ENCODE peak calls at places on chromosome 12, in eight cellular contexts. One of them, this sample, is unnamed.
A peak's percentile ranks its signal among the peaks of the same experiment; 100 is the strongest.

GRCh38 chr12:77584860-77585259 is 245.8 kb upstream of the NAV3 start:
- DNase-seq in pancreas: no peak
- DNase-seq in A673: no peak
- DNase-seq in lower lobe of right lung: no peak
- DNase-seq in H1: no peak
- DNase-seq in A549: no peak
- DNase-seq in suprapubic skin: no peak
- DNase-seq in HFFc6: no peak
- DNase-seq in this sample: no peak

GRCh38 chr12:87469295-87469694 is 559.9 kb downstream of the C12orf50 start:
- DNase-seq in suprapubic skin: no peak
- DNase-seq in H1: no peak
- DNase-seq in HFFc6: no peak
- DNase-seq in A549: no peak
- DNase-seq in A673: no peak
- DNase-seq in pancreas: no peak
- DNase-seq in lower lobe of right lung: no peak
- DNase-seq in this sample: no peak

GRCh38 chr12:22229652-22230279 is 104.7 kb downstream of the ST8SIA1 start:
- DNase-seq in HFFc6: no peak
- DNase-seq in H1: no peak
- DNase-seq in pancreas: no peak
- DNase-seq in A673: no peak
- DNase-seq in lower lobe of right lung: no peak
- DNase-seq in A549: peak; percentile 52
- DNase-seq in suprapubic skin: no peak
- DNase-seq in this sample: no peak

GRCh38 chr12:40946612-40947194 is 241.4 kb upstream of the PDZRN4 start:
- DNase-seq in A673: peak; percentile 61
- DNase-seq in lower lobe of right lung: no peak
- DNase-seq in H1: no peak
- DNase-seq in A549: peak; percentile 51
- DNase-seq in suprapubic skin: no peak
- DNase-seq in pancreas: no peak
- DNase-seq in HFFc6: peak; percentile 13
- DNase-seq in this sample: no peak

GRCh38 chr12:94149781-94150482 is 1.6 kb downstream of the PLXNC1 start:
- DNase-seq in A673: no peak
- DNase-seq in suprapubic skin: peak; percentile 57
- DNase-seq in A549: peak; percentile 21
- DNase-seq in lower lobe of right lung: peak; percentile 66
- DNase-seq in H1: no peak
- DNase-seq in pancreas: peak; percentile 50
- DNase-seq in HFFc6: no peak
- DNase-seq in this sample: peak; percentile 20

GRCh38 chr12:7947011-7947410 is 11.0 kb upstream of the SLC2A3 start:
- DNase-seq in lower lobe of right lung: no peak
- DNase-seq in pancreas: no peak
- DNase-seq in H1: no peak
- DNase-seq in A549: no peak
- DNase-seq in A673: no peak
- DNase-seq in suprapubic skin: no peak
- DNase-seq in HFFc6: no peak
- DNase-seq in this sample: no peak

GRCh38 chr12:87163122-87163521 is 866.1 kb downstream of the C12orf50 start:
- DNase-seq in suprapubic skin: no peak
- DNase-seq in A673: no peak
- DNase-seq in lower lobe of right lung: no peak
- DNase-seq in H1: no peak
- DNase-seq in A549: no peak
- DNase-seq in pancreas: no peak
- DNase-seq in HFFc6: no peak
- DNase-seq in this sample: no peak

GRCh38 chr12:121628037-121628436 is 1.7 kb downstream of the ORAI1 start:
- DNase-seq in suprapubic skin: no peak
- DNase-seq in lower lobe of right lung: no peak
- DNase-seq in pancreas: no peak
- DNase-seq in A673: no peak
- DNase-seq in H1: no peak
- DNase-seq in A549: no peak
- DNase-seq in HFFc6: no peak
- DNase-seq in this sample: no peak

GRCh38 chr12:52523825-52524224 is 3.6 kb upstream of the KRT5 start:
- DNase-seq in HFFc6: peak; percentile 43
- DNase-seq in pancreas: no peak
- DNase-seq in H1: no peak
- DNase-seq in A673: no peak
- DNase-seq in suprapubic skin: peak; percentile 54
- DNase-seq in lower lobe of right lung: no peak
- DNase-seq in A549: no peak
- DNase-seq in this sample: peak; percentile 0

GRCh38 chr12:39892146-39892545 is 213.7 kb downstream of the SLC2A13 start:
- DNase-seq in pancreas: no peak
- DNase-seq in suprapubic skin: no peak
- DNase-seq in H1: no peak
- DNase-seq in HFFc6: no peak
- DNase-seq in A673: no peak
- DNase-seq in lower lobe of right lung: no peak
- DNase-seq in A549: no peak
- DNase-seq in this sample: no peak

GRCh38 chr12:11697670-11698387 is 48.4 kb downstream of the ETV6 start:
- DNase-seq in A673: no peak
- DNase-seq in HFFc6: peak; percentile 62
- DNase-seq in A549: no peak
- DNase-seq in pancreas: no peak
- DNase-seq in suprapubic skin: no peak
- DNase-seq in lower lobe of right lung: no peak
- DNase-seq in H1: no peak
- DNase-seq in this sample: no peak

GRCh38 chr12:22821985-22822384 is 197.0 kb downstream of the ETNK1 start:
- DNase-seq in H1: no peak
- DNase-seq in pancreas: no peak
- DNase-seq in HFFc6: no peak
- DNase-seq in A673: no peak
- DNase-seq in A549: no peak
- DNase-seq in lower lobe of right lung: no peak
- DNase-seq in suprapubic skin: no peak
- DNase-seq in this sample: no peak

GRCh38 chr12:34358198-34358597 is 335.9 kb downstream of the ALG10 start:
- DNase-seq in pancreas: no peak
- DNase-seq in HFFc6: no peak
- DNase-seq in A673: no peak
- DNase-seq in A549: no peak
- DNase-seq in suprapubic skin: no peak
- DNase-seq in H1: no peak
- DNase-seq in lower lobe of right lung: no peak
- DNase-seq in this sample: no peak

GRCh38 chr12:39824505-39825198 is 205.0 kb upstream of the ABCD2 start:
- DNase-seq in HFFc6: no peak
- DNase-seq in suprapubic skin: no peak
- DNase-seq in pancreas: no peak
- DNase-seq in A673: peak; percentile 39
- DNase-seq in A549: no peak
- DNase-seq in lower lobe of right lung: no peak
- DNase-seq in H1: no peak
- DNase-seq in this sample: no peak

GRCh38 chr12:42946776-42947435 is 357.4 kb upstream of the PRICKLE1 start:
- DNase-seq in A673: no peak
- DNase-seq in suprapubic skin: no peak
- DNase-seq in A549: no peak
- DNase-seq in lower lobe of right lung: no peak
- DNase-seq in pancreas: no peak
- DNase-seq in HFFc6: no peak
- DNase-seq in H1: no peak
- DNase-seq in this sample: no peak

GRCh38 chr12:5969974-5970690 is 25.1 kb upstream of the ANO2 start:
- DNase-seq in HFFc6: peak; percentile 14
- DNase-seq in lower lobe of right lung: no peak
- DNase-seq in A673: peak; percentile 8
- DNase-seq in pancreas: no peak
- DNase-seq in H1: no peak
- DNase-seq in suprapubic skin: no peak
- DNase-seq in A549: no peak
- DNase-seq in this sample: no peak

GRCh38 chr12:57368349-57369095 is 62.3 kb downstream of the R3HDM2 start:
- DNase-seq in pancreas: no peak
- DNase-seq in lower lobe of right lung: no peak
- DNase-seq in A549: peak; percentile 97
- DNase-seq in suprapubic skin: no peak
- DNase-seq in A673: no peak
- DNase-seq in HFFc6: no peak
- DNase-seq in H1: no peak
- DNase-seq in this sample: no peak

GRCh38 chr12:113310489-113310888 is 24.4 kb downstream of the SLC8B1 start:
- DNase-seq in suprapubic skin: no peak
- DNase-seq in A673: peak; percentile 44
- DNase-seq in pancreas: no peak
- DNase-seq in A549: peak; percentile 71
- DNase-seq in HFFc6: no peak
- DNase-seq in H1: no peak
- DNase-seq in lower lobe of right lung: no peak
- DNase-seq in this sample: no peak
- TF ChIP-seq CTCF in suprapubic skin: no peak
- TF ChIP-seq CTCF in A673: peak; percentile 41
- TF ChIP-seq CTCF in pancreas: no peak
- TF ChIP-seq CTCF in A549: peak; percentile 27
- TF ChIP-seq CTCF in HFFc6: peak; percentile 56
- TF ChIP-seq CTCF in H1: peak; percentile 29
- TF ChIP-seq CTCF in lower lobe of right lung: no peak
- TF ChIP-seq CTCF in this sample: no peak

DNA sequence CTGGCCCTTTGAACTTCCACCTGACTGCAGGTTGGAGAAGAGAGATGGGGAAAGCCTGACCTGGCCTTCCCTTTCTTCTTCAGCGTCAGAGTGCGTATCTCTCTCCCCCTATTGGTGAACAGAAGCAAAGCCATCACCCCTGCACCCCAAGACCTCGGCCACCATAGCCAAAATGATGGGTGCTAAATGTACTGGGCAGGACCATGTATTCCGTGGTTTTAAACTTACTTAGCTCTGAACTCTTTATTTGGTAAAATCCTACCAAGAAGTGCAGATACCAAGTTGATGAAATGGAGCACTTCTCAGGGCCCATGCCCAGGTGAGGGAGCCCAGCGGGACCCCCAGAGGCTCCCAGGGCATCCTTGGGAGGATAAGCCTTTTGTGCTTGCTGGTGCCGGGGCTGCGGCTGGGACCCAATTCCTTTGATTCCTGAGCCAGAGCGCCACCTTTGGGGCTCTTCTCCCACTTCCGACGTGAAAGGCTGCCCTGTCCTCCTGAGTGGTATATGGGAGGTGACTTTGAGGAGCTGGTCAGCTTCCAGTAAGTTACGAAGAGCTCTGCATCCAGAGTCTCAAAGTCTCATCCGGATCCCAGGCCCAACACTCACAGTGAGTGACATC is 9.4 kb downstream of the CCND2 start:
- DNase-seq in lower lobe of right lung: no peak
- DNase-seq in pancreas: no peak
- DNase-seq in suprapubic skin: no peak
- DNase-seq in A549: no peak
- DNase-seq in H1: no peak
- DNase-seq in HFFc6: no peak
- DNase-seq in A673: no peak
- DNase-seq in this sample: no peak
- TF ChIP-seq CTCF in lower lobe of right lung: no peak
- TF ChIP-seq CTCF in pancreas: no peak
- TF ChIP-seq CTCF in suprapubic skin: no peak
- TF ChIP-seq CTCF in A549: no peak
- TF ChIP-seq CTCF in H1: peak; percentile 37
- TF ChIP-seq CTCF in HFFc6: peak; percentile 27
- TF ChIP-seq CTCF in A673: peak; percentile 6
- TF ChIP-seq CTCF in this sample: no peak

GRCh38 chr12:68667286-68667685 is 19.5 kb upstream of the NUP107 start:
- DNase-seq in pancreas: no peak
- DNase-seq in lower lobe of right lung: no peak
- DNase-seq in HFFc6: no peak
- DNase-seq in suprapubic skin: no peak
- DNase-seq in A549: no peak
- DNase-seq in A673: no peak
- DNase-seq in H1: no peak
- DNase-seq in this sample: no peak

GRCh38 chr12:68667896-68668295 is 18.9 kb upstream of the NUP107 start:
- DNase-seq in A673: peak; percentile 40
- DNase-seq in A549: no peak
- DNase-seq in pancreas: no peak
- DNase-seq in HFFc6: no peak
- DNase-seq in suprapubic skin: no peak
- DNase-seq in H1: no peak
- DNase-seq in lower lobe of right lung: no peak
- DNase-seq in this sample: peak; percentile 35

GRCh38 chr12:68665016-68665569 is 21.7 kb upstream of the NUP107 start:
- DNase-seq in HFFc6: no peak
- DNase-seq in suprapubic skin: no peak
- DNase-seq in lower lobe of right lung: no peak
- DNase-seq in A673: no peak
- DNase-seq in A549: peak; percentile 5
- DNase-seq in pancreas: no peak
- DNase-seq in H1: no peak
- DNase-seq in this sample: no peak
- TF ChIP-seq CTCF in HFFc6: no peak
- TF ChIP-seq CTCF in suprapubic skin: no peak
- TF ChIP-seq CTCF in lower lobe of right lung: no peak
- TF ChIP-seq CTCF in A673: no peak
- TF ChIP-seq CTCF in A549: no peak
- TF ChIP-seq CTCF in pancreas: no peak
- TF ChIP-seq CTCF in H1: no peak
- TF ChIP-seq CTCF in this sample: no peak

DNA sequence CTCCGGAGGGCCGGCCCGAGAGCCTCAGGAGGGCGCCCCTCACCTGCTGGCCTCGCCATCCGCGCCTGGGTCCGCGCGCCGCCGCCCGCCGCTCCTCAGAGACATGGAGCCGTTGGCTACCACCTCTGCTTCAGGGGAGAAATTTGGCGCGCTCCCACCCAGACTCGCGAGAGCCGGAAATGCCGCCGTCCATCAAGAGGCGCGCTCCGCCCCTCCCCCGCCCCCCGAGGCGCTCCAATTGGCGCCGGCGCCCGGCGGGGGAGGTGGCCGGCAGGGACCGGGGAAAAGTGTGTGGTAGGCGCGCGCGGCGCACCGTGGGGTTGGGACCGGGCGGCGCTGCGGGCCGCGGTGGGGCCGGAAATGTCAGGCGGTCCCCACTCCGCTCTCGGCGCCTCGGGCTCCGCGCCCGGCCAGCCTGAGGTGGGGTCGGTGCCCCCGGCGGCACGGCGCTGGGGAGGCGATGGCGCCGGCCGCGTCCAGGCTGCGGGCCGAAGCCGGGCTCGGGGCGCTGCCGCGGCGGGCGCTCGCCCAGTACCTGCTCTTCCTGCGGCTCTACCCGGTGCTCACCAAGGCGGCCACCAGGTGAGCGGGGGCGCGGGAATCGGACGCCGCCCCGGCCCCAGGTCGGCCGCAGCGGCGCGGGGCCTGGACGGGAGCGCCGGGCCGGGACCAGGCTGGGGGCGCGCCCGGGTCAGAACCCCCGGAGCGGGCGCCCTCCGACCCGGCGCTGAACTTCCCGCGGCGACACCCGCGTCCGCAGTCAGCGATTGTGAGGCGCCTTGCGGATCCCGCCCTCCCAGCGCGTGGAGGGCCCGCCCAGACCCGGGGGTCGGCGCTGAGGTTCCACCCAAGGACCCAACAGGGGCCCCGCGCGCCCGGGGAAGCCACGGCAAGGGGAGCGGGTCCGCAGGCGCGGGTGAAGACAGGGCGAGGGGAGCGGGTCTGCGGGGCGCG is at the start of the genes POLE and PXMP2:
- DNase-seq in suprapubic skin: peak; percentile 97
- DNase-seq in H1: peak; percentile 76
- DNase-seq in pancreas: peak; percentile 97
- DNase-seq in HFFc6: peak; percentile 86
- DNase-seq in A673: peak; percentile 98
- DNase-seq in A549: peak; percentile 95
- DNase-seq in lower lobe of right lung: peak; percentile 97
- DNase-seq in this sample: peak; percentile 97
- TF ChIP-seq CTCF in suprapubic skin: no peak
- TF ChIP-seq CTCF in H1: no peak
- TF ChIP-seq CTCF in pancreas: no peak
- TF ChIP-seq CTCF in HFFc6: peak; percentile 2
- TF ChIP-seq CTCF in A673: no peak
- TF ChIP-seq CTCF in A549: no peak
- TF ChIP-seq CTCF in lower lobe of right lung: no peak
- TF ChIP-seq CTCF in this sample: no peak

This sample was measured in endothelial cell.